ENCODE peak calls at places on chromosomes 16 and 17, in four cellular contexts. One of them, this sample, is unnamed.

GRCh38 chr17:7858487-7858832 is 657 bp downstream of the CYB5D1 start:
- DNase-seq in ovary: peak; percentile 39
- DNase-seq in endodermal cell: peak; percentile 91
- DNase-seq in transverse colon: peak; percentile 53
- DNase-seq in this sample: peak; percentile 66

GRCh38 chr17:34607917-34608316 is 28.5 kb downstream of the TMEM132E start:
- DNase-seq in ovary: no peak
- DNase-seq in endodermal cell: peak; percentile 88
- DNase-seq in transverse colon: no peak
- DNase-seq in this sample: no peak

GRCh38 chr17:80270836-80271235 is 10.2 kb downstream of the RNF213 start:
- DNase-seq in ovary: no peak
- DNase-seq in endodermal cell: peak; percentile 98
- DNase-seq in transverse colon: no peak
- DNase-seq in this sample: no peak

GRCh38 chr16:2033057-2033911 is 6.6 kb downstream of the NHERF2 start:
- DNase-seq in ovary: no peak
- DNase-seq in endodermal cell: peak; percentile 68
- DNase-seq in transverse colon: peak; percentile 43
- DNase-seq in this sample: no peak

GRCh38 chr17:73492125-73492801 is 152.0 kb downstream of the SDK2 start:
- DNase-seq in ovary: no peak
- DNase-seq in endodermal cell: peak; percentile 82
- DNase-seq in transverse colon: no peak
- DNase-seq in this sample: no peak

GRCh38 chr17:497587-498034 is 145.0 kb upstream of the RPH3AL start:
- DNase-seq in ovary: no peak
- DNase-seq in endodermal cell: no peak
- DNase-seq in transverse colon: no peak
- DNase-seq in this sample: no peak

GRCh38 chr17:1126801-1127550 is 52.8 kb downstream of the ABR start:
- DNase-seq in ovary: no peak
- DNase-seq in endodermal cell: no peak
- DNase-seq in transverse colon: no peak
- DNase-seq in this sample: no peak

GRCh38 chr16:83817022-83817421 is 9.2 kb downstream of the HSBP1 start:
- DNase-seq in ovary: no peak
- DNase-seq in endodermal cell: no peak
- DNase-seq in transverse colon: no peak
- DNase-seq in this sample: no peak

GRCh38 chr16:3068486-3068885 is 3.0 kb downstream of the IL32 start:
- DNase-seq in ovary: no peak
- DNase-seq in endodermal cell: no peak
- DNase-seq in transverse colon: peak; percentile 44
- DNase-seq in this sample: peak; percentile 50

GRCh38 chr16:64991011-64991410 is 130.9 kb downstream of the CDH11 start:
- DNase-seq in ovary: no peak
- DNase-seq in endodermal cell: no peak
- DNase-seq in transverse colon: no peak
- DNase-seq in this sample: no peak

GRCh38 chr17:82103588-82104451 is 5.8 kb upstream of the FASN start:
- DNase-seq in ovary: peak; percentile 80
- DNase-seq in endodermal cell: peak; percentile 89
- DNase-seq in transverse colon: peak; percentile 63
- DNase-seq in this sample: peak; percentile 70
- TF ChIP-seq CTCF in ovary: no peak
- TF ChIP-seq CTCF in endodermal cell: no peak
- TF ChIP-seq CTCF in transverse colon: no peak
- TF ChIP-seq CTCF in this sample: no peak

DNA sequence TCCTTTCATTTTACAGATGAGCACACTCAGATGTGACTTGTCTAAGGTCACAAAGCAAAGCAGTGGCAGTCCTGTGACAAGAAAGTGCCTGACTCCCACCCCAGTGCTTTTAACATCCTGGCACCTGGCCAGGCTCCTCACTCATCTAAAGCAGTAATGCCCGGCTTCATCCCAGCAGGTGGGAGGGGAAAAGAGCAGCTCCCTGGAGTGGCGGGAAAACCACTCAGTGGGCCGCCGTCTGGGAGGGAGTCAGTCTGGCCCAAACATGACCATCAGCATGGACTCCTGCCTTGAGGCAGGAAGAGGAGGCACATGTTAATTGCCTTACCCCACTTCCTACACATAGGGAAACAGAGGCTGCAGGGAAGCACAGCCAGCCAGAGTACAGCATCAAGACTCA is 2.6 kb downstream of the PCGF2 start:
- DNase-seq in ovary: no peak
- DNase-seq in endodermal cell: no peak
- DNase-seq in transverse colon: no peak
- DNase-seq in this sample: no peak
- H3K4me1 ChIP-seq in ovary: peaks cover 21% of the 10 kb centered on the region
- H3K4me1 ChIP-seq in endodermal cell: peaks cover 5% of the 10 kb centered on the region
- H3K4me1 ChIP-seq in transverse colon: peaks cover 34% of the 10 kb centered on the region
- H3K4me1 ChIP-seq in this sample: peaks cover 33% of the 10 kb centered on the region

DNA sequence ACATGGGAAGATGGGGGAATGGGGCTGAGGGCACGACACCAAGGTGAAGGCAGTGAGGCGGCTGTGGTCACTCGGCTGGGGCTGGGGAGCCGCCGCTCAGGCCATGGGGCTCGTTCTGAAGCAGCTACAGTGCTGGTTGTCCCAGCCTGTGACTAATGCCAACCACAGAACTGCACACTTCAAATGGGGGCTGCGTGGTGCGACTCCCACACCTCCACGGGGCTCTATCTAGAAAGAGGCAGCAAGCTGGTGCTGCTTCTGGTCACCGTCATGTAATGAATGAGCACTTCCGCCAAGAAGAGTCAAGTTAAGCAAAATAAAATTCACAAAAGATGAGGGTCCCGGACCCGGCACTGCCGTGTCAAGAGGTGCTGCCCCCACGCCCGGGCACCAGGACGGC is 20.0 kb downstream of the GALNS start:
- DNase-seq in ovary: no peak
- DNase-seq in endodermal cell: no peak
- DNase-seq in transverse colon: no peak
- DNase-seq in this sample: no peak
- H3K27ac ChIP-seq in ovary: no peak overlapping the region
- H3K27ac ChIP-seq in endodermal cell: peak overlapping the region; percentile 32
- H3K27ac ChIP-seq in transverse colon: no peak overlapping the region
- H3K27ac ChIP-seq in this sample: no peak overlapping the region

GRCh38 chr17:3039748-3040147 is 23.7 kb downstream of the OR1D5 start:
- DNase-seq in ovary: no peak
- DNase-seq in endodermal cell: no peak
- DNase-seq in transverse colon: no peak
- DNase-seq in this sample: no peak

GRCh38 chr17:3040882-3041281 is 22.5 kb downstream of the OR1D5 start:
- DNase-seq in ovary: no peak
- DNase-seq in endodermal cell: no peak
- DNase-seq in transverse colon: no peak
- DNase-seq in this sample: no peak

GRCh38 chr17:3046753-3047152 is 16.7 kb downstream of the OR1D5 start:
- DNase-seq in ovary: no peak
- DNase-seq in endodermal cell: no peak
- DNase-seq in transverse colon: no peak
- DNase-seq in this sample: no peak

GRCh38 chr17:3038941-3039340 is 24.5 kb downstream of the OR1D5 start:
- DNase-seq in ovary: no peak
- DNase-seq in endodermal cell: peak; percentile 44
- DNase-seq in transverse colon: no peak
- DNase-seq in this sample: no peak

DNA sequence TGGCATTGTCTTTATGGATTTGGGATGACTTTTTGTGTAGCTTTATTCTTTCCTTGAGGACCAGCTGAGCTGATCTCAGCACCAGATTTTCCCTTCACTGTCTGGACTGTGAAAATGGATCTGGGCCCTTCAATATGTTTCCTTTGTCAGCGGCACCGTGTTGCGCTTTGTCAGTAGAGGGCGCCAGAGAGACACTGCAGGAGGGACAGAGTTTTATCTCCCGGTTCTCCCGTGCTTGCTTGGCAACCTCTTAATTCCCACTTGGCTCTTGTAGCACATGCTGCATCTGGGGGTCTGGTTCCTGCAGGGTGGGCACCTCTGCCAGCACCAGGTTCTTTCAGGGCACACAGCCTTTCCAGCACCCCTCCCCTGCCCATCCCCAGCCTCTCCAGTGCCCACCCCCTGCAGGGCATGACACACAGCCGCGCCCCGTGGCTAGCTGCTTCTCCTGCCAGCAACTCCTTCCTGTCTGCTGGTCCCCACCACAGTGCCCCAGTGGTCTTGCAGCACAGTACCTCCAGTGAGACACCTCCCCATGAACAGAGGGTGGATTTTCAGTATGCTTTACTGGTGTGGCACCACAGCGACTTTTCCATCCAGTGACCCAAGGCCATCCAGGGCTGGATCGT is 19.6 kb downstream of the OR1D5 start:
- DNase-seq in ovary: no peak
- DNase-seq in endodermal cell: peak; percentile 83
- DNase-seq in transverse colon: no peak
- DNase-seq in this sample: no peak
- TF ChIP-seq CTCF in ovary: no peak
- TF ChIP-seq CTCF in endodermal cell: peak; percentile 57
- TF ChIP-seq CTCF in transverse colon: no peak
- TF ChIP-seq CTCF in this sample: no peak

DNA sequence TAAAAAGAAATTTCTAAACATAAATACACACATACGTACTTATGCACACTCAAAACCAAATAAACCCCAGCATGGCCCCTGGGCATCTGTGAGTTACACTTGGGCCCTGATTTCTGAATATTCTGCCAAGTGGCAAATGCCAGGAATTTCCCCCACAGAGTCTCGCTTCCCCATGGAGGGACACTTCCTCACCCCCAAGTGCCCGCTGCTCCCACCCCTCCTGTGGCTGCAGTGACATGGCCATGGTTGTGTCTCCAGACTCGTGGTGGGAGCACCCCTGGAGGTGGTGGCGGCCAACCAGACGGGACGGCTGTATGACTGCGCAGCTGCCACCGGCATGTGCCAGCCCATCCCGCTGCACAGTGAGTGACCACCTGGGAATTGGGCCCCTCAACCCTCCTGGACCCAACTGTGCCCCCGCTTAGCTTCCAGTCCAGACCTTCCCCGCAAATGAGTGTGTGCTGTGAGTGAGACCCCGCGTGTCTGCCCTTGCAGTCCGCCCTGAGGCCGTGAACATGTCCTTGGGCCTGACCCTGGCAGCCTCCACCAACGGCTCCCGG is 4.0 kb downstream of the ITGAD start:
- DNase-seq in ovary: no peak
- DNase-seq in endodermal cell: no peak
- DNase-seq in transverse colon: no peak
- DNase-seq in this sample: no peak
- H3K4me1 ChIP-seq in ovary: no peaks in the 10 kb centered on the region
- H3K4me1 ChIP-seq in endodermal cell: no peaks in the 10 kb centered on the region
- H3K4me1 ChIP-seq in transverse colon: no peaks in the 10 kb centered on the region
- H3K4me1 ChIP-seq in this sample: no peaks in the 10 kb centered on the region

DNA sequence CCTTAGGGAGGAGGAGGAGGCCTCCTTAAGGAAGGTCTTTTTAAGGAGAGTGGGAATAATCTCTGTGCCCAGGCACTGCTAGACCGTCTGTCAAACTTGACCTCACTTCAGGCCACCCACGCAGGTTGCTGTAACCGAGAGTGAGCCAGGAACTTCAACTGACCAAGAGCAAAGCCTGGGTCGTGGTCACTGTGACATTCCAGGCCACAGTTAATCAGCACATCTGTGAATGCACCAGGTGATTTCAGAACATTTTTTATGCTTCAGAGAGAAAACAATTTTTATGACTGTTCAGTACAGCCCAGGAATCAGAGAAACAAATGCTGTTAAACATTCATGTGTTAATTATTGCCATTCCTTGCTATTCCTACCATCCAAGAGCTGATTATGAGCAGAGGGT is 226.6 kb upstream of the ASIC2 start:
- DNase-seq in ovary: no peak
- DNase-seq in endodermal cell: no peak
- DNase-seq in transverse colon: no peak
- DNase-seq in this sample: no peak
- H3K27ac ChIP-seq in ovary: no peak overlapping the region
- H3K27ac ChIP-seq in endodermal cell: no peak overlapping the region
- H3K27ac ChIP-seq in transverse colon: no peak overlapping the region
- H3K27ac ChIP-seq in this sample: no peak overlapping the region